ENCODE peak calls at places on chromosome 11, in six cellular contexts. U, R, F, T, L and M are unnamed samples.

GRCh38 chr11:2643746-2644145 is 56.0 kb downstream of the KCNQ1OT1 start:
- DNase-seq in U (no peak), R (no peak), F (no peak), T (no peak), L (no peak), M (no peak)

GRCh38 chr11:121038642-121039409 is 14.9 kb downstream of the TBCEL start:
- DNase-seq in U (no peak), R (no peak), F (no peak), T (no peak), L (no peak), M (no peak)

GRCh38 chr11:117328414-117329010 is 858 bp downstream of the CEP164 start:
- DNase-seq in U (peak; percentile 55), R (no peak), F (no peak), T (peak; percentile 36), L (peak; percentile 25), M (peak; percentile 37)

GRCh38 chr11:76597533-76598425 is 72.8 kb downstream of the LRRC32 start:
- DNase-seq in U (peak; percentile 3), R (no peak), F (no peak), T (no peak), L (no peak), M (no peak)

GRCh38 chr11:87926250-87926970 is 248.8 kb downstream of the RAB38 start:
- DNase-seq in U (no peak), R (no peak), F (no peak), T (no peak), L (no peak), M (no peak)

GRCh38 chr11:27718346-27718852 is 18.1 kb upstream of the BDNF start:
- DNase-seq in U (peak; percentile 76), R (peak; percentile 48), F (peak; percentile 72), T (no peak), L (peak; percentile 91), M (no peak)

GRCh38 chr11:116101737-116102275 is 597.6 kb upstream of the CADM1 start:
- DNase-seq in U (no peak), R (no peak), F (no peak), T (no peak), L (no peak), M (no peak)

GRCh38 chr11:77129069-77129840 is 1.2 kb downstream of the MYO7A start:
- DNase-seq in U (no peak), R (no peak), F (no peak), T (no peak), L (no peak), M (no peak)

GRCh38 chr11:95994340-95994728 is 70.4 kb upstream of the MTMR2 start:
- DNase-seq in U (no peak), R (no peak), F (no peak), T (no peak), L (no peak), M (no peak)

GRCh38 chr11:24925091-24925490 is 428.2 kb downstream of the LUZP2 start:
- DNase-seq in U (no peak), R (no peak), F (no peak), T (no peak), L (no peak), M (no peak)

GRCh38 chr11:88175004-88175706 is at the start of gene RAB38:
- DNase-seq in U (peak; percentile 6), R (peak; percentile 69), F (no peak), T (peak; percentile 57), L (peak; percentile 80), M (peak; percentile 39)

GRCh38 chr11:1384206-1384965 is 5.3 kb upstream of the BRSK2 start:
- DNase-seq in U (no peak), R (no peak), F (no peak), T (no peak), L (no peak), M (no peak)
- TF ChIP-seq CTCF in U (no peak), R (no peak), F (no peak), T (no peak), L (no peak), M (no peak)

DNA sequence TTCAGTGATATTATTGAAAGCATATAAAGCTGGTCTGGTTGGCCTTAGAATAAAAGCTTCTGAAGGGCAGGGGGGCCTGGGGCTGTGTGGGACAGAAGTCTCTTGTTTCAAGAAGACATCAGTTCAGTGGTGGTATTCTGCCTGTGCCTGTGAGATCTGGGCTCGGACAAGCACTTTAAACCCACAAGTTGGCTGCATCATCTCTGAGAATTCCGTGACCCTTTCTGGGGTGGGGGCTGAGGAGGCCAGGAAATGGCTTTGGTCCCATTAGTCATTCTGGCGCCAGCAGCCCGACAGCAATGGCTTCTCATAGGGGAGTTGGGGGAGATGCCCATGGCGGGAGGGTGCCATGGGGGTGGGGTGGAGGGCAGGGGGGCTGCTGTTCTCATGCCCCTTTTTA is 104.1 kb downstream of the PKNOX2 start:
- DNase-seq in U (no peak), R (no peak), F (no peak), T (no peak), L (no peak), M (no peak)
- TF ChIP-seq CTCF in U (no peak), R (no peak), F (no peak), T (no peak), L (no peak), M (no peak)

GRCh38 chr11:46160100-46160499 is 38.8 kb upstream of the PHF21A start:
- DNase-seq in U (no peak), R (no peak), F (no peak), T (no peak), L (no peak), M (no peak)
- TF ChIP-seq CTCF in U (no peak), R (no peak), F (no peak), T (no peak), L (peak; percentile 13), M (no peak)

DNA sequence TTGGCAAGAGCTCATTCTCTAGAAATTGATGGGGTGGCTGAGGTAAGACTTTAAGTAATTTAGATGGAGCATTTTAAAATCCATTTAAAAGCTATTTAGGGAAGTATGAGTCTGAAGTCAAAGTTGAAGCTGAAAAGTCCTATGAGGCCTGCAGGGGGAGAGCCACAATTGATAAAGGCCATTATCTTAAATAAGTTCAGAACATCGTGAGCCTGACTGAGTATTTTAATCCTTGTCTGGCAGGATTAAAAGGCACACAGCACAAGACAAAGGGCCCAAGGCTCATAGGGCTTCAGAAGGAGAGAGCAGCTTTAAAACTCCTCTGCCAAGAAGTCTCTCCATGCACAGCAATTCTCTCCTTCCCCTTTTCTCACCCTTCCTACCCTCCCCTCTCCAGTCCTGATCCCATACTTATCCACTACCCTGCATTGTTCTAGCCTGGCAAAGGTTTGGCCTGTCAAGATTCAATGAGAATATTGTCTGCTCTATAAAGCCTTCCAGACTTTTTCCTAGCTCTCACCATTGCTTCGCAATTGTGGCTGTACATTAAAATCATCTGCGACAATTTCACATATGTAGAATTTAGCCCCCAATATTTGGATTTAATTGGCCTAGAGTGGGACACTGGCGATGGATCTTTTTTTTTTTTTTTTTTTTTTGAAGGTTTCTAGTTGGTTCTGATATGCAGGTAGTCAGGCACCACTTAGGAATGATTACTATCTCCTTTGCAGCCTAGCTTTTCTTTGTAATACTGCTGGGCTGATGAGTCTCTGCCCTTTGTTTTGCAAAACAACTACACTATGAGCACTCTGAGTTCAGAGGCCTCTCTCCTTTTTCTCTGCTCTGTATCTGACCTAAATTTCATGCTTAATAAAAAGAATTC is 1312.8 kb downstream of the FAM181B start:
- DNase-seq in U (no peak), R (no peak), F (no peak), T (no peak), L (peak; percentile 76), M (no peak)
- TF ChIP-seq CTCF in U (no peak), R (no peak), F (no peak), T (no peak), L (peak; percentile 55), M (no peak)

GRCh38 chr11:8786933-8787332 is 104.3 kb downstream of the RPL27A start:
- DNase-seq in U (no peak), R (no peak), F (no peak), T (no peak), L (no peak), M (no peak)
- TF ChIP-seq CTCF in U (peak; percentile 38), R (no peak), F (no peak), T (no peak), L (no peak), M (no peak)

GRCh38 chr11:35166369-35167360 is 27.7 kb downstream of the CD44 start:
- DNase-seq in U (no peak), R (peak; percentile 85), F (peak; percentile 74), T (no peak), L (no peak), M (no peak)
- TF ChIP-seq CTCF in U (peak; percentile 34), R (no peak), F (no peak), T (no peak), L (no peak), M (no peak)

GRCh38 chr11:19187880-19188279 is 13.9 kb downstream of the CSRP3 start:
- DNase-seq in U (no peak), R (no peak), F (peak; percentile 47), T (no peak), L (peak; percentile 68), M (no peak)
- TF ChIP-seq CTCF in U (no peak), R (no peak), F (no peak), T (no peak), L (no peak), M (no peak)